ENCODE peak calls at places on chromosomes 11 and 22, in five cellular contexts. One of them, this sample, is unnamed.
A peak's percentile ranks its signal among the peaks of the same experiment; 100 is the strongest.

GRCh38 chr11:101390539-101390938 is 193.3 kb downstream of the TRPC6 start:
- DNase-seq in right lobe of liver: no peak
- DNase-seq in heart left ventricle: no peak
- DNase-seq in A549: peak; percentile 13
- DNase-seq in endothelial cell of umbilical vein: no peak
- DNase-seq in this sample: no peak

GRCh38 chr11:79045811-79046304 is 395.0 kb downstream of the TENM4 start:
- DNase-seq in A549: no peak
- DNase-seq in right lobe of liver: peak; percentile 63
- DNase-seq in endothelial cell of umbilical vein: no peak
- DNase-seq in heart left ventricle: no peak
- DNase-seq in this sample: no peak

GRCh38 chr22:46553189-46553588 is 15.8 kb upstream of the CELSR1 start:
- DNase-seq in A549: no peak
- DNase-seq in heart left ventricle: no peak
- DNase-seq in endothelial cell of umbilical vein: no peak
- DNase-seq in right lobe of liver: no peak
- DNase-seq in this sample: no peak

GRCh38 chr22:23281053-23281405 is 100.7 kb downstream of the BCR start:
- DNase-seq in endothelial cell of umbilical vein: no peak
- DNase-seq in right lobe of liver: no peak
- DNase-seq in A549: no peak
- DNase-seq in heart left ventricle: no peak
- DNase-seq in this sample: no peak

GRCh38 chr22:22787805-22788459 is 99.7 kb upstream of the IGLL5 start:
- DNase-seq in A549: peak; percentile 52
- DNase-seq in heart left ventricle: peak; percentile 36
- DNase-seq in endothelial cell of umbilical vein: peak; percentile 34
- DNase-seq in right lobe of liver: peak; percentile 77
- DNase-seq in this sample: peak; percentile 50

GRCh38 chr11:102986815-102987214 is 31.3 kb upstream of the MMP13 start:
- DNase-seq in heart left ventricle: no peak
- DNase-seq in A549: no peak
- DNase-seq in endothelial cell of umbilical vein: peak; percentile 35
- DNase-seq in right lobe of liver: no peak
- DNase-seq in this sample: no peak

GRCh38 chr11:123250811-123251655 is 56.0 kb upstream of the CLMP start:
- DNase-seq in heart left ventricle: no peak
- DNase-seq in right lobe of liver: no peak
- DNase-seq in A549: no peak
- DNase-seq in endothelial cell of umbilical vein: no peak
- DNase-seq in this sample: no peak

GRCh38 chr22:17847360-17848078 is 73.2 kb upstream of the BID start:
- DNase-seq in right lobe of liver: no peak
- DNase-seq in endothelial cell of umbilical vein: no peak
- DNase-seq in heart left ventricle: no peak
- DNase-seq in A549: no peak
- DNase-seq in this sample: peak; percentile 61

GRCh38 chr22:49333206-49333605 is 494.5 kb downstream of the BRD1 start:
- DNase-seq in right lobe of liver: no peak
- DNase-seq in A549: no peak
- DNase-seq in endothelial cell of umbilical vein: no peak
- DNase-seq in heart left ventricle: no peak
- DNase-seq in this sample: no peak

GRCh38 chr11:2445107-2445947 is 519 bp downstream of the KCNQ1 start:
- DNase-seq in endothelial cell of umbilical vein: no peak
- DNase-seq in right lobe of liver: peak; percentile 61
- DNase-seq in heart left ventricle: no peak
- DNase-seq in A549: no peak
- DNase-seq in this sample: no peak

GRCh38 chr11:121464352-121464946 is 11.7 kb upstream of the SORL1-AS1 start:
- DNase-seq in A549: peak; percentile 49
- DNase-seq in right lobe of liver: no peak
- DNase-seq in endothelial cell of umbilical vein: peak; percentile 58
- DNase-seq in heart left ventricle: peak; percentile 63
- DNase-seq in this sample: no peak

GRCh38 chr11:68994161-68994890 is 13.5 kb upstream of the MRGPRD start:
- DNase-seq in A549: no peak
- DNase-seq in heart left ventricle: no peak
- DNase-seq in endothelial cell of umbilical vein: no peak
- DNase-seq in right lobe of liver: no peak
- DNase-seq in this sample: no peak

GRCh38 chr11:97772696-97773095 is 1248.1 kb upstream of the CNTN5 start:
- DNase-seq in endothelial cell of umbilical vein: no peak
- DNase-seq in right lobe of liver: no peak
- DNase-seq in A549: no peak
- DNase-seq in heart left ventricle: no peak
- DNase-seq in this sample: no peak

GRCh38 chr11:8277691-8278090 is 14.0 kb upstream of the LMO1 start:
- DNase-seq in right lobe of liver: no peak
- DNase-seq in endothelial cell of umbilical vein: no peak
- DNase-seq in A549: no peak
- DNase-seq in heart left ventricle: no peak
- DNase-seq in this sample: no peak

GRCh38 chr11:31005202-31005601 is 364.3 kb downstream of the DCDC1 start:
- DNase-seq in endothelial cell of umbilical vein: no peak
- DNase-seq in A549: no peak
- DNase-seq in heart left ventricle: no peak
- DNase-seq in right lobe of liver: no peak
- DNase-seq in this sample: no peak

GRCh38 chr11:59173964-59174663 is 2.2 kb downstream of the DTX4 start:
- DNase-seq in right lobe of liver: peak; percentile 88
- DNase-seq in heart left ventricle: no peak
- DNase-seq in endothelial cell of umbilical vein: no peak
- DNase-seq in A549: no peak
- DNase-seq in this sample: no peak

GRCh38 chr11:14894657-14895598 is 2.9 kb upstream of the CYP2R1 start:
- DNase-seq in heart left ventricle: peak; percentile 37
- DNase-seq in endothelial cell of umbilical vein: peak; percentile 11
- DNase-seq in right lobe of liver: peak; percentile 64
- DNase-seq in A549: no peak
- DNase-seq in this sample: peak; percentile 80

GRCh38 chr11:7936615-7937014 is 4.9 kb downstream of the OR10A3 start:
- DNase-seq in heart left ventricle: no peak
- DNase-seq in right lobe of liver: no peak
- DNase-seq in endothelial cell of umbilical vein: no peak
- DNase-seq in A549: no peak
- DNase-seq in this sample: peak; percentile 38

GRCh38 chr11:13010737-13011342 is 1.7 kb downstream of the RASSF10 start:
- DNase-seq in A549: no peak
- DNase-seq in heart left ventricle: peak; percentile 18
- DNase-seq in right lobe of liver: peak; percentile 56
- DNase-seq in endothelial cell of umbilical vein: peak; percentile 9
- DNase-seq in this sample: no peak

GRCh38 chr11:110856993-110857812 is 145.0 kb upstream of the ARHGAP20 start:
- DNase-seq in A549: no peak
- DNase-seq in right lobe of liver: no peak
- DNase-seq in heart left ventricle: no peak
- DNase-seq in endothelial cell of umbilical vein: peak; percentile 26
- DNase-seq in this sample: no peak

GRCh38 chr22:50191041-50191740 is 5.5 kb downstream of the TRABD start:
- DNase-seq in right lobe of liver: no peak
- DNase-seq in endothelial cell of umbilical vein: no peak
- DNase-seq in A549: no peak
- DNase-seq in heart left ventricle: no peak
- DNase-seq in this sample: peak; percentile 61

GRCh38 chr11:101321222-101321621 is 191.6 kb upstream of the PGR start:
- DNase-seq in heart left ventricle: no peak
- DNase-seq in right lobe of liver: peak; percentile 32
- DNase-seq in A549: no peak
- DNase-seq in endothelial cell of umbilical vein: no peak
- DNase-seq in this sample: no peak

GRCh38 chr11:40290031-40290650 is 1169.3 kb downstream of the LRRC4C start:
- DNase-seq in right lobe of liver: no peak
- DNase-seq in heart left ventricle: no peak
- DNase-seq in A549: no peak
- DNase-seq in endothelial cell of umbilical vein: no peak
- DNase-seq in this sample: no peak

GRCh38 chr11:94910281-94910680 is 63.1 kb downstream of the CWC15 start:
- DNase-seq in right lobe of liver: no peak
- DNase-seq in A549: no peak
- DNase-seq in heart left ventricle: no peak
- DNase-seq in endothelial cell of umbilical vein: peak; percentile 60
- DNase-seq in this sample: no peak

GRCh38 chr22:37765498-37765897 is 42.2 kb upstream of the GCAT start:
- DNase-seq in A549: no peak
- DNase-seq in right lobe of liver: no peak
- DNase-seq in heart left ventricle: peak; percentile 48
- DNase-seq in endothelial cell of umbilical vein: no peak
- DNase-seq in this sample: no peak

GRCh38 chr22:26707581-26707980 is 50.2 kb downstream of the MIAT start:
- DNase-seq in A549: no peak
- DNase-seq in endothelial cell of umbilical vein: no peak
- DNase-seq in heart left ventricle: no peak
- DNase-seq in right lobe of liver: no peak
- DNase-seq in this sample: no peak

GRCh38 chr22:26903030-26903856 is 245.9 kb downstream of the MIAT start:
- DNase-seq in heart left ventricle: no peak
- DNase-seq in right lobe of liver: no peak
- DNase-seq in A549: no peak
- DNase-seq in endothelial cell of umbilical vein: no peak
- DNase-seq in this sample: no peak

GRCh38 chr11:1460396-1460795 is 26.2 kb downstream of the MOB2 start:
- DNase-seq in endothelial cell of umbilical vein: no peak
- DNase-seq in heart left ventricle: no peak
- DNase-seq in A549: no peak
- DNase-seq in right lobe of liver: no peak
- DNase-seq in this sample: no peak

GRCh38 chr11:68325183-68325893 is 12.9 kb downstream of the LRP5 start:
- DNase-seq in right lobe of liver: no peak
- DNase-seq in heart left ventricle: no peak
- DNase-seq in A549: no peak
- DNase-seq in endothelial cell of umbilical vein: no peak
- DNase-seq in this sample: no peak

GRCh38 chr22:18088825-18089568 is 11.2 kb downstream of the PEX26 start:
- DNase-seq in heart left ventricle: no peak
- DNase-seq in A549: no peak
- DNase-seq in right lobe of liver: no peak
- DNase-seq in endothelial cell of umbilical vein: no peak
- DNase-seq in this sample: no peak

GRCh38 chr22:19287889-19288288 is 3.6 kb downstream of the CLTCL1 start:
- DNase-seq in A549: peak; percentile 64
- DNase-seq in right lobe of liver: no peak
- DNase-seq in endothelial cell of umbilical vein: no peak
- DNase-seq in heart left ventricle: no peak
- DNase-seq in this sample: no peak

GRCh38 chr22:29606320-29606719 is 2.9 kb downstream of the NF2 start:
- DNase-seq in endothelial cell of umbilical vein: no peak
- DNase-seq in A549: no peak
- DNase-seq in heart left ventricle: no peak
- DNase-seq in right lobe of liver: no peak
- DNase-seq in this sample: no peak

GRCh38 chr22:29607426-29607825 is 4.0 kb downstream of the NF2 start:
- DNase-seq in endothelial cell of umbilical vein: peak; percentile 87
- DNase-seq in right lobe of liver: no peak
- DNase-seq in A549: no peak
- DNase-seq in heart left ventricle: no peak
- DNase-seq in this sample: no peak

GRCh38 chr22:29605236-29605850 is 1.9 kb downstream of the NF2 start:
- DNase-seq in endothelial cell of umbilical vein: no peak
- DNase-seq in A549: no peak
- DNase-seq in right lobe of liver: no peak
- DNase-seq in heart left ventricle: no peak
- DNase-seq in this sample: no peak

GRCh38 chr22:29600846-29601245 is 2.6 kb upstream of the NF2 start:
- DNase-seq in A549: no peak
- DNase-seq in heart left ventricle: no peak
- DNase-seq in endothelial cell of umbilical vein: no peak
- DNase-seq in right lobe of liver: no peak
- DNase-seq in this sample: no peak

GRCh38 chr22:29603358-29604191 is at the start of gene NF2:
- DNase-seq in endothelial cell of umbilical vein: peak; percentile 100
- DNase-seq in heart left ventricle: peak; percentile 99
- DNase-seq in right lobe of liver: peak; percentile 100
- DNase-seq in A549: peak; percentile 99
- DNase-seq in this sample: peak; percentile 100
- TF ChIP-seq POLR2A in endothelial cell of umbilical vein: peak; percentile 82
- TF ChIP-seq POLR2A in heart left ventricle: peak; percentile 83
- TF ChIP-seq POLR2A in right lobe of liver: peak; percentile 78
- TF ChIP-seq POLR2A in A549: peak; percentile 53
- TF ChIP-seq POLR2A in this sample: peak; percentile 91

GRCh38 chr11:36126703-36127102 is 162.5 kb downstream of the COMMD9 start:
- DNase-seq in A549: no peak
- DNase-seq in right lobe of liver: no peak
- DNase-seq in heart left ventricle: no peak
- DNase-seq in endothelial cell of umbilical vein: peak; percentile 46
- DNase-seq in this sample: no peak
- TF ChIP-seq POLR2A in A549: no peak
- TF ChIP-seq POLR2A in right lobe of liver: no peak
- TF ChIP-seq POLR2A in heart left ventricle: no peak
- TF ChIP-seq POLR2A in endothelial cell of umbilical vein: no peak
- TF ChIP-seq POLR2A in this sample: no peak

DNA sequence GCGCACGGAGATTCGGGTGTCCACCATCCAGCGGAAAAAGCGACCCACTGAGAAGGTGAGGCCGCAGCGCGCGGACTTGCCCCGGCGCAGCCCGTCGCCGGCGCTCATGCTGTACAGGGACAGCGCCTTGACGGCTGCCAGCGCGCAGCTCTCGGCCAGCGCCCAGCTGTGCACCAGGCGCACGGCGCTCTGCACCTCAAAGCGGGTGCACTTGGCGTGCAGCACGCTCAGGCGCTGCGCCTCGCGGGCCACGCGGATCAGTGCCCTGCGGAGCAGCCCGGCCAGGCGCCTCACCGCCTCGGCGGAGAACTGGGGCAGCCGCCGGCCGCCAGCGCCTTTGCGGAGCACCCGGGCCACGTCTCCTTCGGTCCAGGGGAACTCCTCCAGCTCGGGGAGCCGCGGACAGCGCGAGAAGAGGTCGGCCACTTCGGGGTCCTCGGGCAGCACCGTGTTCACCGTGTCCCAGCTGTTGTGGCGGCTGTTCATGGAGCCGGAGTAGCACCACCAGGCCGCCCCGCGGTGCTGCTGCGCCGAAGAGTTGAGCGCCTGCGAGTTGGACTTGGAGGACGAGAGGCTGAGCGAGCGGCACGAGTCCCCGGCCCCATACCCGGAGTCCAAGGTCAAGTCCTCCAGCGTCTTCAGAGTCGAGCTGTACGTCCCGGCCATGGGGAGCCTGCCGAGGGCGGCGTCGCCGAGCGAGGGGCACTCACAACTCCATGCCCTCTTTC is 728 bp downstream of the ABTB2 start:
- DNase-seq in endothelial cell of umbilical vein: peak; percentile 52
- DNase-seq in heart left ventricle: peak; percentile 45
- DNase-seq in A549: peak; percentile 60
- DNase-seq in right lobe of liver: peak; percentile 84
- DNase-seq in this sample: peak; percentile 42
- TF ChIP-seq POLR2A in endothelial cell of umbilical vein: no peak
- TF ChIP-seq POLR2A in heart left ventricle: no peak
- TF ChIP-seq POLR2A in A549: no peak
- TF ChIP-seq POLR2A in right lobe of liver: peak; percentile 28
- TF ChIP-seq POLR2A in this sample: no peak

DNA sequence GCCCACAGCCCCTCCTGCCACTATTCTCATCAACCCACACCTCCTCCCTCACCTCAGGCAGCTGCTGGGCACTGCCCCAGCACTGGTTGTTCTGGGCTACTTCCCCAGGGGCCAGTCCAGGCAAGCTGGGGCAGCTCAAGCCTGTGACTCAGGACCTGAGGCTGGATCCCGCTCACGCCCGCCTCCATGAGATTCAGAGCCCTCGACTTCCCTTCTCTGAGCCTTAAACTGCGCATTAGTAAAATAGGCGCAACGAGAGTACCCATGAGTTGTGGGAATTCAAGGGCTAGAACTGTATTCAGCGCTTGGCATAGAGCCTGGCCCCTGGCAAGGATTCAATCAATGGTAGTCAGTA is 833 bp upstream of the CD82 start:
- DNase-seq in right lobe of liver: peak; percentile 88
- DNase-seq in A549: no peak
- DNase-seq in heart left ventricle: peak; percentile 74
- DNase-seq in endothelial cell of umbilical vein: no peak
- DNase-seq in this sample: no peak
- TF ChIP-seq POLR2A in right lobe of liver: no peak
- TF ChIP-seq POLR2A in A549: no peak
- TF ChIP-seq POLR2A in heart left ventricle: no peak
- TF ChIP-seq POLR2A in endothelial cell of umbilical vein: no peak
- TF ChIP-seq POLR2A in this sample: no peak